ENCODE peak calls at places on chromosomes 11 and 22, in four cellular contexts. C is kidney epithelial cell, A is fibroblast of mammary gland, V is HCT116. M is an unnamed sample.
A peak's percentile ranks its signal among the peaks of the same experiment; 100 is the strongest.

GRCh38 chr11:14503023-14503422 is 3.4 kb upstream of the COPB1 start:
- DNase-seq in V (no peak), C (no peak), A (no peak), M (no peak)

GRCh38 chr11:85685131-85685819 is 720 bp downstream of the CCDC89 start:
- DNase-seq in A (peak; percentile 55), C (no peak), V (no peak), M (no peak)

GRCh38 chr11:133934599-133935550 is 21.9 kb downstream of the IGSF9B start:
- DNase-seq in C (no peak), V (peak; percentile 91), A (peak; percentile 61), M (no peak)

GRCh38 chr22:37943471-37944198 is 9.8 kb downstream of the C22orf23 start:
- DNase-seq in C (no peak), V (no peak), A (no peak), M (no peak)

GRCh38 chr11:12544986-12545775 is 129.0 kb upstream of the TEAD1 start:
- DNase-seq in A (peak; percentile 70), C (no peak), V (no peak), M (no peak)

GRCh38 chr11:1943977-1944376 is 3.2 kb upstream of the MRPL23 start:
- DNase-seq in V (no peak), C (no peak), A (peak; percentile 33), M (no peak)

GRCh38 chr11:67261942-67262681 is 4.2 kb upstream of the GRK2 start:
- DNase-seq in C (no peak), V (no peak), A (no peak), M (no peak)

GRCh38 chr11:33723238-33723881 is 12.9 kb downstream of the CD59 start:
- DNase-seq in V (peak; percentile 72), A (peak; percentile 99), C (peak; percentile 80), M (no peak)

GRCh38 chr11:50037282-50037681 is 4.6 kb downstream of the OR4C45 start:
- DNase-seq in C (no peak), V (no peak), A (no peak), M (no peak)

GRCh38 chr11:75244052-75244814 is 3.7 kb downstream of the TPBGL start:
- DNase-seq in A (no peak), C (no peak), V (no peak), M (no peak)

GRCh38 chr22:44913198-44913983 is 96.4 kb downstream of the PHF21B start:
- DNase-seq in V (no peak), A (no peak), C (no peak), M (no peak)

GRCh38 chr22:37563153-37564081 is 3.1 kb downstream of the CDC42EP1 start:
- DNase-seq in C (peak; percentile 92), V (peak; percentile 57), A (peak; percentile 94), M (no peak)

GRCh38 chr22:27534720-27535125 is 266.8 kb downstream of the MN1 start:
- DNase-seq in A (peak; percentile 95), V (no peak), C (no peak), M (no peak)

GRCh38 chr11:14336507-14337503 is 22.2 kb downstream of the RRAS2 start:
- DNase-seq in V (peak; percentile 79), A (peak; percentile 98), C (peak; percentile 84), M (no peak)

GRCh38 chr11:78649361-78650215 is 74.9 kb upstream of the NARS2 start:
- DNase-seq in A (no peak), V (no peak), C (no peak), M (no peak)

GRCh38 chr22:39900306-39901227 is at the start of gene GRAP2:
- DNase-seq in V (no peak), C (no peak), A (no peak), M (peak; percentile 97)

GRCh38 chr11:128042290-128042751 is 545.0 kb downstream of the ETS1 start:
- DNase-seq in A (no peak), C (no peak), V (no peak), M (no peak)

GRCh38 chr11:91489989-91490388 is 734.6 kb upstream of the FAT3 start:
- DNase-seq in C (no peak), A (no peak), V (no peak), M (no peak)

GRCh38 chr11:45429719-45430118 is 143.6 kb upstream of the SYT13 start:
- DNase-seq in C (no peak), A (no peak), V (no peak), M (no peak)

GRCh38 chr22:19787849-19788141 is 27.2 kb downstream of the TBX1 start:
- DNase-seq in C (no peak), A (no peak), V (no peak), M (no peak)

GRCh38 chr22:42360348-42360747 is 71.9 kb downstream of the NFAM1 start:
- DNase-seq in V (no peak), C (no peak), A (no peak), M (no peak)

GRCh38 chr11:125435461-125436238 is 60.4 kb downstream of the FEZ1 start:
- DNase-seq in C (no peak), V (no peak), A (no peak), M (no peak)

GRCh38 chr22:45006101-45006872 is 3.5 kb downstream of the PHF21B start:
- DNase-seq in V (no peak), C (no peak), A (no peak), M (no peak)

GRCh38 chr22:42114721-42115120 is 15.9 kb downstream of the CYP2D6 start:
- DNase-seq in C (no peak), V (peak; percentile 26), A (peak; percentile 36), M (no peak)

GRCh38 chr11:93330446-93330984 is at the start of gene DEUP1:
- DNase-seq in A (no peak), C (no peak), V (no peak), M (no peak)

GRCh38 chr11:63564785-63565350 is 1.7 kb upstream of the PLAAT2 start:
- DNase-seq in A (no peak), C (no peak), V (no peak), M (no peak)

GRCh38 chr11:72573380-72573949 is 100.8 kb downstream of the PDE2A start:
- DNase-seq in C (no peak), V (peak; percentile 23), A (peak; percentile 42), M (no peak)

GRCh38 chr11:10305964-10306918 is 1.4 kb downstream of the ADM start:
- DNase-seq in A (no peak), V (no peak), C (no peak), M (no peak)

GRCh38 chr11:10680956-10681487 is 12.5 kb downstream of the IRAG1 start:
- DNase-seq in V (no peak), A (no peak), C (no peak), M (no peak)

GRCh38 chr11:16809901-16810668 is 71.6 kb downstream of the C11orf58 start:
- DNase-seq in C (no peak), V (no peak), A (peak; percentile 67), M (no peak)

GRCh38 chr22:24028533-24028932 is 17.4 kb downstream of the CABIN1 start:
- DNase-seq in A (no peak), C (no peak), V (no peak), M (peak; percentile 48)

GRCh38 chr11:70503878-70504240 is 105.5 kb downstream of the CTTN start:
- DNase-seq in A (no peak), V (no peak), C (no peak), M (no peak)

GRCh38 chr22:34696557-34696956 is 369.4 kb upstream of the ISX start:
- DNase-seq in A (no peak), C (no peak), V (no peak), M (peak; percentile 32)

GRCh38 chr22:45007247-45007945 is 2.4 kb downstream of the PHF21B start:
- DNase-seq in C (no peak), V (no peak), A (no peak), M (no peak)

GRCh38 chr11:88651556-88651955 is 314.0 kb upstream of the CTSC start:
- DNase-seq in V (no peak), C (no peak), A (peak; percentile 40), M (no peak)

GRCh38 chr11:123707606-123708205 is 33.8 kb downstream of the ZNF202 start:
- DNase-seq in C (peak; percentile 16), V (peak; percentile 57), A (peak; percentile 69), M (peak; percentile 57)

GRCh38 chr11:19868871-19869270 is 156.2 kb downstream of the NAV2 start:
- DNase-seq in C (no peak), A (no peak), V (no peak), M (no peak)

GRCh38 chr11:101126551-101127347 is 2.9 kb downstream of the PGR start:
- DNase-seq in A (peak; percentile 24), V (no peak), C (peak; percentile 1), M (no peak)
- H3K4me3 ChIP-seq in A (peak overlapping the region; percentile 53), V (no peak overlapping the region), C (peak overlapping the region; percentile 45), M (no peak overlapping the region)

DNA sequence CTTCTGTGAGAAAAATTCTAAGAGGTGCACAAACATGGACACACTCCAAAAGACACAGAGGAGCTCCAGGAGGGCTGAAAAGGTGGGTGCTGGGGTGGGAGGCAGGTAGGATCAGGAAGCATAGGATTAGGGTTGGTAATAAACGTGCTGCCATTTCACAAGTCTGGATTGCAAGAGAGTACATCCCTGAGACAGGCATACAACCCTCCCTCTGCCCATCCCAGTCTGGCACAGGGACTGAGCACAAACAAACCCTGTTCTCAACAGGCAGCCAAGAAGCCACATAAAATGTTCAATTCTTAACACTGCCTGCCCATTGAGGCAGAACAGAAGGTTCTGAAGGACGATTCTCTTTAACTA is 18.5 kb downstream of the SLC35F2 start:
- DNase-seq in C (peak; percentile 34), V (no peak), A (no peak), M (no peak)
- H3K4me3 ChIP-seq in C (no peak overlapping the region), V (peak overlapping the region; percentile 49), A (peak overlapping the region; percentile 19), M (peak overlapping the region; percentile 17)

DNA sequence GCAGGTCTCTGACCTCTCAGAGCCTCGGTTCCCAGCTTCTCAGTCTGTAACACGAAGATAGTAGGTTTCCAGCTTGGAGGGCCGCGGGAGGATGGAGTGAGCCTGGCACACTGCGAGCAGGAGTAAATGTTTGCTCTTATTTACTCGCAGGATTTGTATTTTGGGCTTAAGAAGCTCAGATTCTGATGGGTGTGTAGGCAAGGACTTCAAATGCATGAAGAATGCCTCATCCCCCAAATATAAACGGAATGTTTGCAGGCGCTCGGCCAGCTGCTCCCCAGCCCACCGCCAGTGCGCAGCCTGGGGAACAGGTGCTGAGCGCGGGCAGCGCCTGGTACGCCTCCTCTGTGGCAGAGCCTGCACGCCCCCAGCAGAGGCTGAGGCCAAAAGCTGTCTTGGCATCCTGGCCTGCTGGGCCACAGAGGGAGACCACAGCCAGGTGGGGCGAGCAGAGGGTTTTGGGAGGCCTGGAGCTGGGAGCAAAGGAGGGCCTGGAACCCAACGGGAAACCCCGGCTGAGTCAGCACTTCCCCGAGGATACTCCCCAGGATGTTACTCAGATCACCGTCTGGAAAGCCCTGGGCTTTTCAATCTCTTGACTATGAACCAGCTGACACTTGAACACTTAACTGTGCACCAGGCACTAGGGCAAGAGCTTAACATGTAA is 9.4 kb downstream of the EHD1 start:
- DNase-seq in C (peak; percentile 59), A (peak; percentile 93), V (no peak), M (no peak)
- H3K4me3 ChIP-seq in C (no peak overlapping the region), A (no peak overlapping the region), V (no peak overlapping the region), M (no peak overlapping the region)

GRCh38 chr11:95661159-95661558 is 128.4 kb downstream of the FAM76B start:
- DNase-seq in A (no peak), C (no peak), V (no peak), M (no peak)

GRCh38 chr11:95659088-95659487 is 130.5 kb downstream of the FAM76B start:
- DNase-seq in C (no peak), V (no peak), A (peak; percentile 74), M (no peak)

GRCh38 chr11:95655544-95655943 is 134.0 kb downstream of the FAM76B start:
- DNase-seq in A (no peak), C (no peak), V (no peak), M (no peak)

GRCh38 chr11:95660038-95660437 is 129.5 kb downstream of the FAM76B start:
- DNase-seq in V (no peak), C (no peak), A (no peak), M (no peak)
- H3K4me3 ChIP-seq in V (no peak overlapping the region), C (no peak overlapping the region), A (no peak overlapping the region), M (no peak overlapping the region)

M was measured in Jurkat, Clone E6-1.